ENCODE peak calls at places on chromosomes 4 and X, in eight cellular contexts. R is choroid plexus epithelial cell; D is AG10803; E is GM23338; X is HFF-Myc; V is CD8-positive, alpha-beta T cell; A is mammary epithelial cell; Z is colonic mucosa. J is an unnamed sample.

GRCh38 chrX:144946696-144947095 is 300.6 kb upstream of the SPANXN1 start:
- DNase-seq in X (no peak), V (no peak), E (no peak), A (no peak), D (peak), Z (no peak), R (no peak), J (no peak)

GRCh38 chr4:51835079-51835478 is 7.9 kb upstream of the DCUN1D4 start:
- DNase-seq in Z (no peak), D (no peak), E (no peak), X (no peak), R (no peak), V (no peak), A (no peak), J (no peak)

GRCh38 chrX:107450823-107451509 is 1.5 kb downstream of the FRMPD3 start:
- DNase-seq in A (no peak), D (no peak), E (peak), R (no peak), Z (no peak), V (no peak), X (no peak), J (no peak)

GRCh38 chrX:63354484-63354883 is 3.4 kb upstream of the SPIN4 start:
- DNase-seq in R (no peak), D (no peak), V (no peak), E (no peak), A (peak), Z (no peak), X (no peak), J (no peak)

GRCh38 chr4:155208258-155209054 is at the start of gene NPY2R:
- DNase-seq in D (no peak), Z (no peak), A (no peak), V (no peak), X (no peak), E (peak), R (no peak), J (no peak)

GRCh38 chr4:149785686-149786431 is 29.8 kb downstream of the IQCM start:
- DNase-seq in D (peak), X (no peak), V (no peak), R (no peak), E (peak), A (peak), Z (no peak), J (no peak)

GRCh38 chr4:165101641-165102040 is 11.0 kb downstream of the TMEM192 start:
- DNase-seq in A (no peak), D (no peak), E (no peak), Z (no peak), R (peak), V (no peak), X (no peak), J (no peak)

GRCh38 chr4:136670265-136670664 is 862.0 kb downstream of the PCDH18 start:
- DNase-seq in D (no peak), X (no peak), E (no peak), V (no peak), Z (no peak), A (no peak), R (no peak), J (no peak)

GRCh38 chr4:7396186-7396585 is 38.5 kb downstream of the PSAPL1 start:
- DNase-seq in V (no peak), X (no peak), Z (no peak), D (no peak), E (no peak), R (no peak), A (no peak), J (no peak)

GRCh38 chrX:937391-937790 is 275.1 kb downstream of the CRLF2 start:
- DNase-seq in R (no peak), D (no peak), X (no peak), A (no peak), V (no peak), E (no peak), Z (no peak), J (no peak)

GRCh38 chrX:943035-943434 is 269.4 kb downstream of the CRLF2 start:
- DNase-seq in X (no peak), E (no peak), R (no peak), A (no peak), V (no peak), D (no peak), Z (no peak), J (no peak)

GRCh38 chrX:940691-941090 is 271.8 kb downstream of the CRLF2 start:
- DNase-seq in V (no peak), R (no peak), A (no peak), Z (no peak), D (no peak), E (no peak), X (no peak), J (no peak)
- TF ChIP-seq CTCF in V (no peak), R (no peak), A (no peak), Z (no peak), D (no peak), E (no peak), X (no peak), J (no peak)

GRCh38 chr4:80197601-80198444 is 520 bp downstream of the PRDM8 start:
- DNase-seq in V (no peak), Z (no peak), E (peak), R (no peak), A (no peak), X (no peak), D (no peak), J (no peak)
- H3K4me3 ChIP-seq in V (no peak), Z (peak), E (peak), R (peak), A (peak), X (peak), D (peak), J (peak)

GRCh38 chrX:48938721-48939416 is 18.5 kb downstream of the OTUD5 start:
- DNase-seq in A (no peak), E (no peak), Z (no peak), R (no peak), V (peak), X (no peak), D (no peak), J (no peak)

GRCh38 chrX:48934581-48935331 is 15.9 kb upstream of the PIM2 start:
- DNase-seq in X (no peak), E (no peak), D (no peak), R (no peak), Z (no peak), V (no peak), A (no peak), J (no peak)

GRCh38 chrX:48936429-48937064 is 17.7 kb upstream of the PIM2 start:
- DNase-seq in D (no peak), X (no peak), R (no peak), Z (no peak), A (no peak), V (no peak), E (no peak), J (no peak)

GRCh38 chrX:48939417-48940228 is 17.8 kb downstream of the OTUD5 start:
- DNase-seq in Z (no peak), R (no peak), V (no peak), D (no peak), X (no peak), A (no peak), E (no peak), J (no peak)

GRCh38 chrX:48937065-48937907 is 18.5 kb upstream of the PIM2 start:
- DNase-seq in Z (peak), D (no peak), X (no peak), V (peak), E (peak), A (no peak), R (peak), J (no peak)
- TF ChIP-seq CTCF in Z (no peak), D (no peak), X (no peak), V (no peak), E (peak), A (no peak), R (peak), J (no peak)

GRCh38 chrX:82230013-82230412 is 1028.1 kb downstream of the SH3BGRL start:
- DNase-seq in A (no peak), E (no peak), Z (no peak), V (no peak), D (no peak), X (no peak), R (no peak), J (no peak)

GRCh38 chrX:82219129-82219528 is 1017.2 kb downstream of the SH3BGRL start:
- DNase-seq in D (no peak), A (no peak), X (no peak), E (no peak), R (no peak), Z (no peak), V (no peak), J (no peak)

DNA sequence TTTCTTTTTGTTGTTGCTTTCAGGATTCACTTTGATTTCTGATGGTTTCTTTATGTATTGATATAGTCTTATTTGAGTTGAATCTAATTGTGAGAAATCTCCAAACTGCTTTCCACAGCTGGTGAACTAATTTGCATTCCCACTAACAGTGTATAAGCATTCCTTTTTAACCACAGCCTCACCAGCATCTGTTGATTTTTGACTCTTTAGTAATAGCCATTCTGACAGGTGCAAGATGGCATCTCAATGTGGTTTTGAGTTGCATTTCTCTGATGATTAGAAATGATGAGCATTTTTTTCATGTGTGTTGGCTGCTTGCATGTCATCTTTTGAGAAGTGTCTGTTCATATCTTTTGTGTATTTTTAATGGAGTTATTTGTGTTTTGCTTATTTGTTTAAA is 1023.1 kb downstream of the SH3BGRL start:
- DNase-seq in X (no peak), Z (no peak), V (no peak), E (no peak), D (no peak), A (no peak), R (no peak), J (no peak)
- H3K4me3 ChIP-seq in X (no peak), Z (no peak), V (no peak), E (no peak), D (no peak), A (no peak), R (no peak), J (no peak)

J was measured in AG04449.